ENCODE peak calls at places on chromosomes 13 and 19, in five cellular contexts. One of them, this sample, is unnamed. For H3K4me1, the result is how much of the 10 kb centered on the place peaks cover.

GRCh38 chr19:307793-308420 is 16.7 kb upstream of the PLPP2 start:
- DNase-seq in stomach: no peak
- DNase-seq in thoracic aorta: no peak
- DNase-seq in fibroblast of lung: no peak
- DNase-seq in Peyer's patch: peak
- DNase-seq in this sample: peak

GRCh38 chr19:44757057-44757734 is 8.7 kb downstream of the BCL3 start:
- DNase-seq in stomach: peak
- DNase-seq in thoracic aorta: peak
- DNase-seq in fibroblast of lung: peak
- DNase-seq in Peyer's patch: no peak
- DNase-seq in this sample: peak

GRCh38 chr13:80173224-80173623 is 167.7 kb downstream of the SPRY2 start:
- DNase-seq in stomach: no peak
- DNase-seq in thoracic aorta: no peak
- DNase-seq in fibroblast of lung: no peak
- DNase-seq in Peyer's patch: no peak
- DNase-seq in this sample: no peak

GRCh38 chr19:48569814-48570213 is 17.8 kb downstream of the SULT2B1 start:
- DNase-seq in stomach: peak
- DNase-seq in thoracic aorta: no peak
- DNase-seq in fibroblast of lung: peak
- DNase-seq in Peyer's patch: no peak
- DNase-seq in this sample: no peak

GRCh38 chr13:114115191-114115671 is 17.2 kb downstream of the RASA3 start:
- DNase-seq in stomach: peak
- DNase-seq in thoracic aorta: no peak
- DNase-seq in fibroblast of lung: peak
- DNase-seq in Peyer's patch: peak
- DNase-seq in this sample: peak

GRCh38 chr19:55642153-55643002 is 1.1 kb upstream of the ZNF581 start:
- DNase-seq in stomach: peak
- DNase-seq in thoracic aorta: no peak
- DNase-seq in fibroblast of lung: peak
- DNase-seq in Peyer's patch: no peak
- DNase-seq in this sample: peak

GRCh38 chr19:4581381-4582111 is 22.1 kb upstream of the SEMA6B start:
- DNase-seq in stomach: no peak
- DNase-seq in thoracic aorta: no peak
- DNase-seq in fibroblast of lung: no peak
- DNase-seq in Peyer's patch: no peak
- DNase-seq in this sample: no peak

GRCh38 chr13:34011552-34012085 is 193.7 kb downstream of the RFC3 start:
- DNase-seq in stomach: no peak
- DNase-seq in thoracic aorta: no peak
- DNase-seq in fibroblast of lung: no peak
- DNase-seq in Peyer's patch: no peak
- DNase-seq in this sample: no peak

GRCh38 chr19:47707135-47707925 is 5.9 kb upstream of the EHD2 start:
- DNase-seq in stomach: peak
- DNase-seq in thoracic aorta: no peak
- DNase-seq in fibroblast of lung: peak
- DNase-seq in Peyer's patch: peak
- DNase-seq in this sample: peak

GRCh38 chr19:28737021-28737525 is 475.9 kb downstream of the UQCRFS1 start:
- DNase-seq in stomach: no peak
- DNase-seq in thoracic aorta: no peak
- DNase-seq in fibroblast of lung: peak
- DNase-seq in Peyer's patch: no peak
- DNase-seq in this sample: no peak
- TF ChIP-seq CTCF in stomach: peak
- TF ChIP-seq CTCF in thoracic aorta: peak
- TF ChIP-seq CTCF in fibroblast of lung: peak
- TF ChIP-seq CTCF in Peyer's patch: no peak
- TF ChIP-seq CTCF in this sample: no peak

GRCh38 chr19:38734426-38735256 is 9.6 kb downstream of the CAPN12 start:
- DNase-seq in stomach: peak
- DNase-seq in thoracic aorta: no peak
- DNase-seq in fibroblast of lung: no peak
- DNase-seq in Peyer's patch: peak
- DNase-seq in this sample: peak
- H3K4me1 ChIP-seq in stomach: under half
- H3K4me1 ChIP-seq in thoracic aorta: under half
- H3K4me1 ChIP-seq in fibroblast of lung: under half
- H3K4me1 ChIP-seq in Peyer's patch: half or more
- H3K4me1 ChIP-seq in this sample: under half

GRCh38 chr19:53865918-53866696 is 1.6 kb upstream of the MYADM start:
- DNase-seq in stomach: peak
- DNase-seq in thoracic aorta: no peak
- DNase-seq in fibroblast of lung: peak
- DNase-seq in Peyer's patch: peak
- DNase-seq in this sample: no peak
- TF ChIP-seq CTCF in stomach: no peak
- TF ChIP-seq CTCF in thoracic aorta: no peak
- TF ChIP-seq CTCF in fibroblast of lung: no peak
- TF ChIP-seq CTCF in Peyer's patch: no peak
- TF ChIP-seq CTCF in this sample: no peak

DNA sequence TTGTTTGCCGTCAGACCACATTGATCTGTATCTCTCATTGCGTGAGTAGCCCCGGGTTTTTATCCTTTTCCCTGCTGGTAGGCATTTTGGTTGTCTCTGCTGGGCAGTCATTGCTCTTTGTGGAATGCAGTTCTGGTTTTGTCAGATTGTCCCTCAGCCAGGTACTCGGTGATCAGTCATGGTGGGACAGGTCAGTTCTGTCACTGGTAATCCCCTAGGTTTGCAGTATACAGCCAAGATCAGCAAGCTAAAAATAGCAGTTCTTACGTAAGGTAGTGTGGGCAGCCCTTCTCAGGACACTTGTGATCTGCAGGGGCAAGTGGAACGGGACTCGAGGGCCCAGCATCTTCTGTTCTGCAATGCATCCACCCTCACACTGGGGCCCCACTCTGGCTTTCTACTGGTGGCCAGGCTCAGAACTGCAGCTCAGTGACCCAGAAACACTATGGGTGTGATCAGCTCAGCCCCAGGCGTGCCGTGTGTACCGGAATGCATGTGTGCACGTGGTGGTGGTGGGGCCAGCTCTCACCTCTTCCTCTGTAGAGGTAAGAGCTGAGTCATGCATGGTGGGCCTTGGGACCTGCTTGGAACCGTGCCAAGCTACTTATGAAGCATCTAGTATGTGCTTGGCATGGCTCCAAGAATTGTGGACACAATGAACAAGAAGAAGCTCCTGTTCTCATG is 6.3 kb downstream of the PLEKHF1 start:
- DNase-seq in stomach: peak
- DNase-seq in thoracic aorta: peak
- DNase-seq in fibroblast of lung: no peak
- DNase-seq in Peyer's patch: peak
- DNase-seq in this sample: no peak
- H3K4me1 ChIP-seq in stomach: under half
- H3K4me1 ChIP-seq in thoracic aorta: half or more
- H3K4me1 ChIP-seq in fibroblast of lung: under half
- H3K4me1 ChIP-seq in Peyer's patch: under half
- H3K4me1 ChIP-seq in this sample: under half

GRCh38 chr19:54431255-54431838 is 16.1 kb downstream of the TTYH1 start:
- DNase-seq in stomach: peak
- DNase-seq in thoracic aorta: no peak
- DNase-seq in fibroblast of lung: no peak
- DNase-seq in Peyer's patch: no peak
- DNase-seq in this sample: peak

GRCh38 chr19:54432144-54432738 is 16.8 kb upstream of the LENG8 start:
- DNase-seq in stomach: no peak
- DNase-seq in thoracic aorta: no peak
- DNase-seq in fibroblast of lung: no peak
- DNase-seq in Peyer's patch: no peak
- DNase-seq in this sample: no peak

GRCh38 chr19:54429545-54430227 is 14.4 kb downstream of the TTYH1 start:
- DNase-seq in stomach: no peak
- DNase-seq in thoracic aorta: no peak
- DNase-seq in fibroblast of lung: no peak
- DNase-seq in Peyer's patch: no peak
- DNase-seq in this sample: no peak

GRCh38 chr19:54429176-54429495 is 13.9 kb downstream of the TTYH1 start:
- DNase-seq in stomach: no peak
- DNase-seq in thoracic aorta: no peak
- DNase-seq in fibroblast of lung: no peak
- DNase-seq in Peyer's patch: no peak
- DNase-seq in this sample: no peak

GRCh38 chr19:54430306-54431254 is 15.3 kb downstream of the TTYH1 start:
- DNase-seq in stomach: no peak
- DNase-seq in thoracic aorta: no peak
- DNase-seq in fibroblast of lung: peak
- DNase-seq in Peyer's patch: peak
- DNase-seq in this sample: peak
- TF ChIP-seq CTCF in stomach: no peak
- TF ChIP-seq CTCF in thoracic aorta: no peak
- TF ChIP-seq CTCF in fibroblast of lung: no peak
- TF ChIP-seq CTCF in Peyer's patch: no peak
- TF ChIP-seq CTCF in this sample: no peak

DNA sequence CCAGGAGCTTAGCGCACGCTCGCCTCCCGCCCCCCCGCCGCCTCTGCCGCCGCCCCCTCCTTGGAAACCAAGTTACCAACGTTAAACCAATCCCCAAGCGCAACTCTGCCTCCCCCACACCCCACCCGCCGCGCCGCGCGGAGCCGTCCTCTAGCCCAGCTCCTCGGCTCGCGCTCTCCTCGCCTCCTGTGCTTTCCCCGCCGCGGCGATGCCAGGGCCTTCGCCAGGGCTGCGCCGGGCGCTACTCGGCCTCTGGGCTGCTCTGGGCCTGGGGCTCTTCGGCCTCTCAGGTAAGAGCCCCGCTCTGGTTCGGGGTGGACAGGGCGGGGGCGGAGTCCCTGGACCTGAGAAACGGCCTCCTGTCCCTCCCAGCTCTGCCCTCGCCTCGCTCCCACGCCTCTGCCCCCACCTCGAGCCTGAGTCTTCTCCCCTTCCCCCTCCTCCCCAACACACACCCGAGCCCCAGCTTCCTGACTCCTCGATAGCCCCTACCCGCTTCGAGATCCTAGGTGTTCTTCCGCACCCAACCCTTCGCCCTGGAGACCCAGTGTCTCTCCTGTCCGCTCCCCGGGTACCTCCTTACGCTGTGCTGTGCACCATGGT is at the start of gene ICAM5:
- DNase-seq in stomach: no peak
- DNase-seq in thoracic aorta: no peak
- DNase-seq in fibroblast of lung: no peak
- DNase-seq in Peyer's patch: no peak
- DNase-seq in this sample: no peak
- H3K4me1 ChIP-seq in stomach: half or more
- H3K4me1 ChIP-seq in thoracic aorta: half or more
- H3K4me1 ChIP-seq in fibroblast of lung: under half
- H3K4me1 ChIP-seq in Peyer's patch: half or more
- H3K4me1 ChIP-seq in this sample: under half

DNA sequence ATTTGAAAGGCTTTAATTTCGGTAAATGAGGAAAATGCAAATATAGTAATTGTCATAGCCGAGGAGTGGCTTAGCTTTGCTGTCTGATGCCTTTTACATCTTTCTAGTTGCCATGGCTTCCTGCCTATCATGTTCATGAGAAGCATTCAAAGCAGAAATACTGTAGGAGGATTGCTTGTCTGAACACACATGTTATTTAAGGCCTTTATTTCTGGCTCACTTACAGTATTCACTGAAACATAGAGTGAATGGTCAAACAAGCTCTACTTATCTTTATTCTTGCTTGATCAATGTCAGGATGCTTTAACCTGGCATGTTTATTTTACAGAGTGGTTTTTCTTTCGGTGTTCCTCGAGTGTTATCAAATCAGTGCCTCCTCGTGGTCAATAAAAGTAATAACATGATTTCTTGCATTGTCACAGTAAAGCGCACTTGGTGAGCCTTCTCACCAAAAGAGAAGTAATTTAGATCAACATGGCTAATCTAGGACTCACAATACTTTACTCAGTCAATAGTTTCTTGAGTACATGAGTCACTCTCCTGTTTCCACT is 73.5 kb upstream of the PCDH17 start:
- DNase-seq in stomach: no peak
- DNase-seq in thoracic aorta: no peak
- DNase-seq in fibroblast of lung: peak
- DNase-seq in Peyer's patch: no peak
- DNase-seq in this sample: no peak
- TF ChIP-seq CTCF in stomach: no peak
- TF ChIP-seq CTCF in thoracic aorta: no peak
- TF ChIP-seq CTCF in fibroblast of lung: no peak
- TF ChIP-seq CTCF in Peyer's patch: no peak
- TF ChIP-seq CTCF in this sample: no peak

GRCh38 chr19:49859838-49860715 is 7.3 kb downstream of the PNKP start:
- DNase-seq in stomach: no peak
- DNase-seq in thoracic aorta: no peak
- DNase-seq in fibroblast of lung: no peak
- DNase-seq in Peyer's patch: no peak
- DNase-seq in this sample: peak

GRCh38 chr19:49858591-49858985 is 7.6 kb downstream of the PTOV1 start:
- DNase-seq in stomach: no peak
- DNase-seq in thoracic aorta: no peak
- DNase-seq in fibroblast of lung: no peak
- DNase-seq in Peyer's patch: no peak
- DNase-seq in this sample: no peak

GRCh38 chr19:49857061-49857833 is 6.3 kb downstream of the PTOV1 start:
- DNase-seq in stomach: no peak
- DNase-seq in thoracic aorta: no peak
- DNase-seq in fibroblast of lung: no peak
- DNase-seq in Peyer's patch: no peak
- DNase-seq in this sample: no peak

GRCh38 chr19:49856574-49857021 is 5.6 kb downstream of the PTOV1 start:
- DNase-seq in stomach: no peak
- DNase-seq in thoracic aorta: no peak
- DNase-seq in fibroblast of lung: no peak
- DNase-seq in Peyer's patch: no peak
- DNase-seq in this sample: peak

GRCh38 chr19:49857834-49858590 is 7.1 kb downstream of the PTOV1 start:
- DNase-seq in stomach: no peak
- DNase-seq in thoracic aorta: no peak
- DNase-seq in fibroblast of lung: no peak
- DNase-seq in Peyer's patch: no peak
- DNase-seq in this sample: no peak
- H3K4me1 ChIP-seq in stomach: under half
- H3K4me1 ChIP-seq in thoracic aorta: under half
- H3K4me1 ChIP-seq in fibroblast of lung: under half
- H3K4me1 ChIP-seq in Peyer's patch: under half
- H3K4me1 ChIP-seq in this sample: under half

GRCh38 chr19:12867120-12868099 is 13.8 kb downstream of the DNASE2 start:
- DNase-seq in stomach: peak
- DNase-seq in thoracic aorta: no peak
- DNase-seq in fibroblast of lung: peak
- DNase-seq in Peyer's patch: peak
- DNase-seq in this sample: peak
- TF ChIP-seq CTCF in stomach: no peak
- TF ChIP-seq CTCF in thoracic aorta: no peak
- TF ChIP-seq CTCF in fibroblast of lung: no peak
- TF ChIP-seq CTCF in Peyer's patch: no peak
- TF ChIP-seq CTCF in this sample: no peak

This sample was measured in pancreas.